ENCODE peak calls at places on chromosomes 3 and 15, in five cellular contexts. A, Z, N, I and B are unnamed samples.

GRCh38 chr15:65226221-65226620 is 14.9 kb upstream of the CILP start:
- DNase-seq in Z (no peak), A (no peak), I (no peak), N (no peak), B (no peak)

GRCh38 chr3:119175869-119176756 is 2.7 kb downstream of the UPK1B start:
- DNase-seq in Z (no peak), A (peak), I (peak), N (no peak), B (no peak)

GRCh38 chr15:60733196-60733595 is 254.3 kb upstream of the ICE2 start:
- DNase-seq in I (no peak), Z (no peak), A (no peak), N (no peak), B (no peak)

GRCh38 chr3:192122832-192123594 is 604.3 kb downstream of the FGF12 start:
- DNase-seq in I (no peak), N (no peak), Z (no peak), A (no peak), B (peak)

GRCh38 chr3:187742351-187743171 is 2.7 kb downstream of the BCL6 start:
- DNase-seq in Z (no peak), N (no peak), I (peak), A (peak), B (peak)

GRCh38 chr3:106578911-106579310 is 710.1 kb upstream of the CBLB start:
- DNase-seq in N (no peak), A (peak), Z (no peak), I (no peak), B (no peak)

GRCh38 chr3:24142127-24142526 is 197.0 kb downstream of the NR1D2 start:
- DNase-seq in Z (no peak), I (no peak), N (no peak), A (no peak), B (no peak)

GRCh38 chr3:20668411-20668810 is 482.4 kb upstream of the SGO1 start:
- DNase-seq in A (peak), I (peak), Z (no peak), N (peak), B (peak)

GRCh38 chr3:127002195-127003174 is 19.6 kb downstream of the PLXNA1 start:
- DNase-seq in A (peak), N (peak), I (peak), Z (no peak), B (no peak)